ENCODE peak calls at places on chromosomes 1 and 21, in ten cellular contexts. H is body of pancreas, M is cardiac muscle cell, P is left lung, J is ovary, U is uterus, G is transverse colon, T is IMR-90, W is OCI-LY7, K is adrenal gland. F is an unnamed sample.

GRCh38 chr1:154857441-154858215 is 12.5 kb downstream of the KCNN3 start:
- DNase-seq in K (no peak), G (no peak), H (no peak), J (no peak), U (no peak), P (no peak), W (peak; percentile 58), T (no peak), M (no peak), F (no peak)

GRCh38 chr21:45539796-45540600 is 2.2 kb downstream of the SLC19A1 start:
- DNase-seq in J (peak; percentile 38), M (no peak), K (peak; percentile 20), T (no peak), W (no peak), P (peak; percentile 29), H (peak; percentile 8), U (peak; percentile 13), G (no peak), F (peak; percentile 4)

GRCh38 chr1:185408675-185409270 is 91.7 kb upstream of the IVNS1ABP start:
- DNase-seq in M (no peak), J (no peak), K (no peak), W (no peak), H (no peak), P (no peak), G (no peak), T (peak; percentile 2), U (no peak), F (no peak)

GRCh38 chr1:213993929-213994328 is 6.2 kb downstream of the PROX1 start:
- DNase-seq in T (no peak), H (no peak), J (no peak), K (no peak), P (no peak), W (no peak), M (no peak), U (no peak), G (no peak), F (no peak)

GRCh38 chr1:203173566-203173965 is 2.1 kb downstream of the MYBPH start:
- DNase-seq in U (no peak), W (peak; percentile 19), M (no peak), K (no peak), J (peak; percentile 11), H (no peak), G (no peak), P (no peak), T (no peak), F (no peak)

GRCh38 chr1:163771637-163772036 is 449.9 kb downstream of the NUF2 start:
- DNase-seq in M (no peak), G (no peak), K (no peak), T (no peak), J (no peak), P (no peak), H (no peak), W (no peak), U (no peak), F (no peak)

GRCh38 chr1:31789259-31790065 is 25.3 kb upstream of the ADGRB2 start:
- DNase-seq in U (peak; percentile 96), P (peak; percentile 93), T (peak; percentile 82), W (peak; percentile 91), K (peak; percentile 98), G (peak; percentile 98), M (peak; percentile 93), H (peak; percentile 94), J (peak; percentile 98), F (peak; percentile 96)

GRCh38 chr21:28776251-28776650 is 216.4 kb downstream of the LTN1 start:
- DNase-seq in H (no peak), M (no peak), P (no peak), K (no peak), W (no peak), J (no peak), T (peak; percentile 96), G (no peak), U (no peak), F (no peak)

GRCh38 chr1:209367031-209367813 is 216.3 kb upstream of the CAMK1G start:
- DNase-seq in K (no peak), T (peak; percentile 73), H (no peak), P (no peak), M (no peak), U (no peak), J (no peak), G (no peak), W (no peak), F (no peak)

GRCh38 chr1:32068891-32069590 is 3.7 kb upstream of the TMEM39B start:
- DNase-seq in U (no peak), H (no peak), T (peak; percentile 62), K (no peak), J (no peak), M (no peak), P (no peak), G (no peak), W (no peak), F (no peak)

GRCh38 chr1:34825455-34826081 is 32.8 kb downstream of the GJA4 start:
- DNase-seq in J (peak; percentile 41), U (no peak), K (no peak), P (no peak), T (no peak), W (no peak), G (peak; percentile 19), H (peak; percentile 85), M (peak; percentile 34), F (peak; percentile 31)

GRCh38 chr1:77605246-77606026 is 77.0 kb downstream of the ZZZ3 start:
- DNase-seq in M (no peak), G (peak; percentile 56), K (peak; percentile 74), J (no peak), T (peak; percentile 38), P (peak; percentile 88), U (peak; percentile 27), H (peak; percentile 45), W (no peak), F (peak; percentile 46)

GRCh38 chr1:27864264-27864895 is 8.0 kb upstream of the THEMIS2 start:
- DNase-seq in M (no peak), P (no peak), U (no peak), G (no peak), J (no peak), H (no peak), T (no peak), K (no peak), W (no peak), F (no peak)

DNA sequence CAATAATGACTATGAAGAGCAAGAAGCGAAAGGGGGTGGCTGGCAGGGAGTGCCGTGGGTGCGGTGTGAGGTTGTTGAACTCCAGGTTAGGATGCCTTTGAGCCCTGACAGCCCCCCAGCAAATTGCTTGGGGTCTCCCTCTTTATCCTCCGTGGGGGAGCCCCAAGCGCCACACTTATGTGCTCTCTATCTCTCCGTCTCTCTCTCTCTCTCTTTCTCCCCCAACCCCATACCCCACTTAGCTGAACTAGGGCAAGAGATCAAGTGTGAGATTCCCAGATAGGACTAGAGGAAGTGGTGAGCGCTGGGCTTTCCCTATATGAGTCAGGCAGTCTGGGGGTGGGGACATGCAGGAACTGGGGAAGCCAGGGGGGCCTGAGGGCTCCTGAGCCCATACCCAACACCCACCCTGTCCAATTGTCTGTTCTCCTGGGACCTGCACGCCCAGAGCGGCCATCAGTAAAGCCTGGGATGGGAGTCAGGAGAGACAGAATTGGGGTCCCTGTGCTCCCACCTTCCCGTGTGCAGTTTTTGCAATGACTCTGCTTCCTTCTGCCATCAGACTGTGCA is 7.8 kb downstream of the EFHD2 start:
- DNase-seq in J (no peak), P (peak; percentile 69), T (peak; percentile 83), G (peak; percentile 80), H (peak; percentile 53), K (peak; percentile 47), M (no peak), U (no peak), W (no peak), F (peak; percentile 86)
- H3K4me1 ChIP-seq in J (peaks cover 9% of the 10 kb centered on the region), P (peaks cover 13% of the 10 kb centered on the region), T (peaks cover 21% of the 10 kb centered on the region), G (peaks cover 39% of the 10 kb centered on the region), H (peaks cover 92% of the 10 kb centered on the region), K (peaks cover 66% of the 10 kb centered on the region), M (peaks cover 4% of the 10 kb centered on the region), U (no peaks in the 10 kb centered on the region), W (peaks cover 23% of the 10 kb centered on the region), F (peaks cover 63% of the 10 kb centered on the region)

DNA sequence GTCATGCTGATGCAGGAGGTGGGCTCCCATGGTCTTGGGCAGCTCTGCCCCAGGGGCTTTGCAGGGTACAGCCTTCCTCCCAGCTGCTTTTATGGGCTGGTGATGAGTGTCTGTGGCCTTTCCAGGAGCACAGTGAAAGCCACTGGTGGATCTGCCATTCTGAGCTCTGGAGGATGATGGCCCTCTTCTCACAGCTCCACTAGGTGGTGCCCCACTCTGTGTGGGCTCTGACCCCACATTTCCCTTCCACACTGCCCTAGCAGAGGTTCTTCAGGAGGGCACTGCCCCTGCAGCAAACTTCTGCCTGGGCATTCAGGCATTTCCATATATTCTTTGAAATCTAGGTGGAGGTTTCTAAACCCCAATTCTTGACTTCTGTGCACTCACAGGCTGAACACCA is 1188.6 kb downstream of the MRPL39 start:
- DNase-seq in J (no peak), G (no peak), H (no peak), M (no peak), W (no peak), P (no peak), T (no peak), K (no peak), U (no peak), F (no peak)
- TF ChIP-seq CTCF in J (no peak), G (no peak), H (no peak), M (no peak), W (no peak), P (no peak), T (no peak), K (no peak), U (no peak), F (no peak)

GRCh38 chr1:50108497-50109073 is at the start of gene ELAVL4:
- DNase-seq in T (no peak), K (peak; percentile 27), P (no peak), U (no peak), J (no peak), G (no peak), W (peak; percentile 7), M (no peak), H (peak; percentile 13), F (no peak)
- H3K4me1 ChIP-seq in T (no peaks in the 10 kb centered on the region), K (no peaks in the 10 kb centered on the region), P (no peaks in the 10 kb centered on the region), U (no peaks in the 10 kb centered on the region), J (no peaks in the 10 kb centered on the region), G (no peaks in the 10 kb centered on the region), W (no peaks in the 10 kb centered on the region), M (no peaks in the 10 kb centered on the region), H (peaks cover 7% of the 10 kb centered on the region), F (no peaks in the 10 kb centered on the region)

GRCh38 chr1:36207339-36207738 is 16.9 kb upstream of the THRAP3 start:
- DNase-seq in P (peak; percentile 54), K (no peak), J (no peak), M (no peak), U (peak; percentile 53), G (peak; percentile 29), H (peak; percentile 89), T (peak; percentile 34), W (peak; percentile 46), F (no peak)

GRCh38 chr1:36211307-36211706 is 12.9 kb upstream of the THRAP3 start:
- DNase-seq in P (no peak), K (no peak), G (no peak), J (no peak), T (no peak), H (no peak), W (no peak), U (no peak), M (no peak), F (no peak)

GRCh38 chr1:36211841-36212240 is 12.4 kb upstream of the THRAP3 start:
- DNase-seq in T (no peak), G (no peak), U (no peak), J (no peak), P (no peak), K (no peak), H (no peak), M (no peak), W (no peak), F (no peak)

GRCh38 chr1:36206323-36206858 is 17.9 kb upstream of the THRAP3 start:
- DNase-seq in G (no peak), U (no peak), M (no peak), T (no peak), J (no peak), W (no peak), H (no peak), K (no peak), P (no peak), F (no peak)

GRCh38 chr1:36208978-36209708 is 15.1 kb upstream of the THRAP3 start:
- DNase-seq in T (no peak), U (no peak), J (no peak), H (no peak), G (no peak), W (no peak), M (no peak), P (no peak), K (no peak), F (no peak)
- TF ChIP-seq CTCF in T (no peak), U (no peak), J (no peak), H (no peak), G (no peak), W (no peak), M (no peak), P (no peak), K (no peak), F (no peak)

F was measured in mucosa of descending colon.